ENCODE peak calls at places on chromosomes 12 and 14, in seven cellular contexts. X is AG08395, I is cerebellum, R is aorta, Q is globus pallidus, H is NCI-H1105, D is ureter. V is an unnamed sample.

GRCh38 chr12:110689002-110689600 is at the start of gene HVCN1:
- DNase-seq in H (no peak), X (peak), Q (no peak), D (peak), R (peak), I (no peak), V (peak)

GRCh38 chr12:115648463-115648862 is 629.0 kb downstream of the MED13L start:
- DNase-seq in R (no peak), D (no peak), Q (no peak), I (no peak), H (no peak), X (no peak), V (no peak)

GRCh38 chr12:71594214-71594948 is 69.3 kb downstream of the ZFC3H1 start:
- DNase-seq in H (no peak), Q (no peak), X (peak), D (no peak), I (no peak), R (no peak), V (no peak)

GRCh38 chr14:91207008-91207407 is 37.5 kb downstream of the GPR68 start:
- DNase-seq in I (no peak), X (no peak), D (no peak), R (no peak), Q (no peak), H (no peak), V (no peak)

GRCh38 chr14:72651081-72651480 is 242.8 kb downstream of the DPF3 start:
- DNase-seq in Q (no peak), X (peak), R (no peak), D (no peak), I (no peak), H (no peak), V (no peak)

GRCh38 chr14:68793734-68794129 is 865 bp upstream of the ZFP36L1 start:
- DNase-seq in X (no peak), R (no peak), I (no peak), H (no peak), Q (no peak), D (no peak), V (no peak)

GRCh38 chr14:99141236-99141635 is 130.8 kb downstream of the BCL11B start:
- DNase-seq in I (no peak), H (no peak), R (no peak), Q (no peak), X (no peak), D (no peak), V (no peak)

GRCh38 chr14:100056964-100057817 is 8.0 kb upstream of the EVL start:
- DNase-seq in Q (no peak), R (no peak), I (peak), D (no peak), H (no peak), X (peak), V (no peak)

GRCh38 chr14:37594916-37595808 is at the start of the genes FOXA1 and TTC6:
- DNase-seq in X (peak), H (peak), R (no peak), Q (no peak), D (no peak), I (no peak), V (no peak)

GRCh38 chr14:100546051-100546443 is 41.2 kb downstream of the BEGAIN start:
- DNase-seq in R (no peak), I (no peak), X (peak), Q (no peak), D (no peak), H (no peak), V (peak)

V was measured in uterus.